ENCODE peak calls at places on chromosomes 5 and 9, in six cellular contexts. H is GM12891, B is HepG2, E is K562, W is GM12878, X is H1. O is an unnamed sample.

GRCh38 chr9:19201899-19202891 is 28.3 kb upstream of the DENND4C start:
- DNase-seq in H (no peak), B (peak), E (no peak), W (no peak), X (no peak), O (no peak)

GRCh38 chr9:92100237-92100911 is 14.8 kb downstream of the SPTLC1 start:
- DNase-seq in H (no peak), B (no peak), E (no peak), W (no peak), X (peak), O (no peak)

GRCh38 chr5:159207616-159208507 is 1.5 kb downstream of the RNF145 start:
- DNase-seq in H (peak), B (peak), E (peak), W (peak), X (no peak), O (peak)

GRCh38 chr9:115442054-115442453 is 324.1 kb upstream of the TNC start:
- DNase-seq in H (no peak), B (no peak), E (no peak), W (no peak), X (no peak), O (no peak)

GRCh38 chr5:124996764-124997077 is 250.3 kb upstream of the ZNF608 start:
- DNase-seq in H (no peak), B (no peak), E (no peak), W (no peak), X (peak), O (no peak)

GRCh38 chr9:108184941-108185340 is 670.8 kb downstream of the ACTL7B start:
- DNase-seq in H (no peak), B (no peak), E (no peak), W (no peak), X (no peak), O (no peak)

GRCh38 chr9:33329117-33329563 is 38.8 kb downstream of the NFX1 start:
- DNase-seq in H (no peak), B (no peak), E (no peak), W (no peak), X (no peak), O (no peak)

GRCh38 chr9:126894052-126894603 is 20.5 kb upstream of the RALGPS1 start:
- DNase-seq in H (no peak), B (no peak), E (no peak), W (no peak), X (no peak), O (no peak)

GRCh38 chr5:1280177-1281037 is 14.5 kb downstream of the TERT start:
- DNase-seq in H (no peak), B (no peak), E (no peak), W (no peak), X (no peak), O (no peak)

GRCh38 chr9:94534901-94535300 is 20.0 kb upstream of the PCAT7 start:
- DNase-seq in H (no peak), B (no peak), E (no peak), W (no peak), X (no peak), O (no peak)

GRCh38 chr5:147727200-147727599 is 55.3 kb downstream of the JAKMIP2 start:
- DNase-seq in H (no peak), B (no peak), E (no peak), W (no peak), X (no peak), O (no peak)

GRCh38 chr9:120659617-120660169 is 54.6 kb downstream of the MEGF9 start:
- DNase-seq in H (no peak), B (no peak), E (no peak), W (no peak), X (no peak), O (no peak)

GRCh38 chr5:125812631-125813030 is 610.6 kb upstream of the GRAMD2B start:
- DNase-seq in H (no peak), B (no peak), E (no peak), W (no peak), X (no peak), O (no peak)

GRCh38 chr9:93575706-93576295 is 583 bp upstream of the PHF2 start:
- DNase-seq in H (peak), B (no peak), E (peak), W (no peak), X (no peak), O (peak)

GRCh38 chr9:116002624-116003023 is 151.0 kb upstream of the PAPPA start:
- DNase-seq in H (no peak), B (no peak), E (no peak), W (no peak), X (no peak), O (no peak)

GRCh38 chr9:93025736-93026135 is 32.8 kb upstream of the SUSD3 start:
- DNase-seq in H (no peak), B (no peak), E (no peak), W (no peak), X (no peak), O (no peak)

GRCh38 chr5:110841137-110841536 is 102.3 kb downstream of the SLC25A46 start:
- DNase-seq in H (no peak), B (no peak), E (no peak), W (no peak), X (no peak), O (no peak)

GRCh38 chr5:156678484-156678883 is 171.6 kb upstream of the PPP1R2B start:
- DNase-seq in H (no peak), B (no peak), E (no peak), W (no peak), X (no peak), O (no peak)

GRCh38 chr5:96745844-96746531 is 61.8 kb downstream of the ERAP1 start:
- DNase-seq in H (no peak), B (no peak), E (no peak), W (no peak), X (no peak), O (no peak)

GRCh38 chr5:121982500-121983261 is 20.9 kb downstream of the SRFBP1 start:
- DNase-seq in H (no peak), B (no peak), E (no peak), W (no peak), X (no peak), O (no peak)

GRCh38 chr9:126061575-126061974 is 265.1 kb upstream of the MVB12B start:
- DNase-seq in H (no peak), B (no peak), E (no peak), W (no peak), X (no peak), O (no peak)

GRCh38 chr5:113292535-113292934 is 142.3 kb downstream of the TSSK1B start:
- DNase-seq in H (no peak), B (no peak), E (no peak), W (no peak), X (no peak), O (no peak)

GRCh38 chr5:35031276-35031675 is 16.5 kb downstream of the AGXT2 start:
- DNase-seq in H (no peak), B (no peak), E (no peak), W (no peak), X (no peak), O (no peak)

GRCh38 chr9:12698293-12698692 is 5.1 kb downstream of the TYRP1 start:
- DNase-seq in H (no peak), B (no peak), E (no peak), W (no peak), X (no peak), O (no peak)

GRCh38 chr9:19876569-19877316 is 87.9 kb upstream of the SLC24A2 start:
- DNase-seq in H (no peak), B (no peak), E (no peak), W (no peak), X (no peak), O (no peak)

GRCh38 chr9:112234779-112235178 is 59.7 kb upstream of the SUSD1 start:
- DNase-seq in H (no peak), B (no peak), E (no peak), W (no peak), X (no peak), O (no peak)

DNA sequence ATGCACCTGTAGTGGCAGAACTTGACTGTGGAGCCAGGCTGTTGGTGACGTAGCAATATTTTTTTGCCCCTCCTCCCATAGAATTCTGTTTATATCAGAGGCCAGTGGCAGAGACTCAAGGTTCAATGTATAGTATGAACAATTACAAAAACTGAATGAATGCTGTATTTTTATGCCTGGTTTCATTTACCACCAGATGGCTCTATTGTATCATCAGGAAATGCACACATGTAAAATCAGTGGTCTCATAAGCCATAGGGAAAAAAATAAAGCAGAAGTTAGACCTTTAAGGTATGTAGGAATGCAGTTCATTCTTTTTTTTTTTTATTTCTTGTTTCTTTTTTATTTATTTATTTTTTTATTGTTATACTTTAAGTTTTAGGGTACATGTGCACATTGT is 43.6 kb downstream of the CCDC192 start:
- DNase-seq in H (no peak), B (no peak), E (no peak), W (no peak), X (no peak), O (no peak)
- TF ChIP-seq TAF1 in H (no peak), B (no peak), E (no peak), W (no peak), X (no peak), O (no peak)

GRCh38 chr9:37961346-37961745 is 57.4 kb upstream of the SLC25A51 start:
- DNase-seq in H (no peak), B (no peak), E (no peak), W (no peak), X (no peak), O (no peak)

GRCh38 chr9:37965116-37965515 is 61.2 kb upstream of the SLC25A51 start:
- DNase-seq in H (no peak), B (no peak), E (no peak), W (no peak), X (no peak), O (no peak)

GRCh38 chr9:37964740-37965081 is 60.8 kb upstream of the SLC25A51 start:
- DNase-seq in H (no peak), B (no peak), E (no peak), W (no peak), X (no peak), O (no peak)

GRCh38 chr9:37966443-37967271 is 62.7 kb upstream of the SLC25A51 start:
- DNase-seq in H (no peak), B (peak), E (no peak), W (no peak), X (no peak), O (no peak)

GRCh38 chr9:37963936-37964739 is 60.2 kb upstream of the SLC25A51 start:
- DNase-seq in H (no peak), B (peak), E (no peak), W (no peak), X (no peak), O (no peak)
- TF ChIP-seq POLR2AphosphoS5 in H (no peak), B (no peak), E (no peak), W (no peak), X (no peak), O (no peak)

DNA sequence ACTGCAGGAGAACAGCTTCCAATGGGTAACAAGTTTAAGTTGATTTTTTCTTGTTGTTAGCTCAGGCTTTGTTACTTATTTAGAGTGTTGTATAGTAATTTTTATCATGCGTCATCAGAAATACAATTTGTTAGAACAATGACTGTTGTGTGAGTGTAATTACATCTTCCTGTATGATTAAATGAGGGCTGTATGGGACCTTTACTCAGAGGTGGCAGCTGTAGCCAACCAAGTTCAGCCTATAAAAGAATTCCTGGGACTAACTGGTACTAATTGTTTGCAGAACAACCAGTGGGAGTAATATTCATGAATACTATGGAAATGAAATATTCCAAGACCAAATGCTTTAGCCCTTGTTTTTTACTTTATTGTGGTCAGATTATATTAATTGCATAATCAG is 30.8 kb upstream of the TJP2 start:
- DNase-seq in H (no peak), B (no peak), E (no peak), W (no peak), X (no peak), O (no peak)
- TF ChIP-seq POLR2A in H (no peak), B (no peak), E (no peak), W (no peak), X (no peak), O (no peak)

DNA sequence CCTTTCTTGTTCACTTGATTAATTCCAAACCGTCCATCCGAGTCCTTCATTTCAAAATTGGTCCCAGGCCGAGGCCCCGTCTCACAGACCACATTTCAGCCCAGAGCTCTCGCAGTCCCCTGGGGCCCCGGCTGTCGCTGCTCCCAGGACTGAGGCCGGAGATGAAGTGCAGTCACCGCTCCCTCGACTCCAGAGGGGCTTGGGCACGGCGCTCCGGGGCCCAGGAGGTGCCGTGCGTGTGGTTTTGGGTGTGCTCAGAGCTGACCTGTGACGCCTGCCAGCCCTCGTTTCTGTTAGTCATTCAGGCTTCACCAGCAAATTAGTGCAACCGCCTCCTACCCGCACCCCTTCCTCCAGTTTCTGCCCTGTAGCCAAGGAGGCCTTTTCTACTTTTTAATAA is 48.7 kb upstream of the PHYKPL start:
- DNase-seq in H (no peak), B (no peak), E (no peak), W (no peak), X (no peak), O (no peak)
- TF ChIP-seq TAF1 in H (no peak), B (no peak), E (no peak), W (no peak), X (no peak), O (no peak)

GRCh38 chr9:87062706-87063105 is 115.4 kb upstream of the GAS1 start:
- DNase-seq in H (no peak), B (no peak), E (no peak), W (no peak), X (no peak), O (no peak)

GRCh38 chr9:87064311-87064710 is 117.0 kb upstream of the GAS1 start:
- DNase-seq in H (no peak), B (no peak), E (no peak), W (no peak), X (no peak), O (no peak)

GRCh38 chr9:87063883-87064282 is 116.6 kb upstream of the GAS1 start:
- DNase-seq in H (no peak), B (no peak), E (no peak), W (no peak), X (no peak), O (no peak)

GRCh38 chr9:87063246-87063645 is 115.9 kb upstream of the GAS1 start:
- DNase-seq in H (no peak), B (no peak), E (no peak), W (no peak), X (no peak), O (no peak)

DNA sequence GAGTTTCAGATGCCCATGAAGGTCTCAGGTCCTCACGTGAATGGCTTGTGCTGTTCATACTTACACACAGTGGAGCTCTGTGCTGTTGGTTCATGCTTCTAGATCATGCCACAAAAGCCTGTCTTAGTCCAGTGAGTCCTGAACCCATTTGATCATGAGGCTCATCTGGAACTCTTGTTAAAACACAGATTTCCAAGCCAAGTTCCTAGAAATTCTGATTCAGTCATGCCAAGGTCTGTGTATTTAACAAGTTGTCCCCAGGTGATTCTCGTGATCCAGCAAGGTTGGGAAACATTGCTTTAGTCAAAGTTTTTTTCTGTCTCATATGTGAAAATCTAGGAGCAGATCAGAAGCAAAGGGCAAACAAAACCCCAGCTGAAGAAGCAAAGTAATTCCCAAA is 112.4 kb upstream of the GAS1 start:
- DNase-seq in H (no peak), B (no peak), E (no peak), W (no peak), X (no peak), O (no peak)
- TF ChIP-seq POLR2AphosphoS5 in H (no peak), B (no peak), E (no peak), W (no peak), X (no peak), O (no peak)

DNA sequence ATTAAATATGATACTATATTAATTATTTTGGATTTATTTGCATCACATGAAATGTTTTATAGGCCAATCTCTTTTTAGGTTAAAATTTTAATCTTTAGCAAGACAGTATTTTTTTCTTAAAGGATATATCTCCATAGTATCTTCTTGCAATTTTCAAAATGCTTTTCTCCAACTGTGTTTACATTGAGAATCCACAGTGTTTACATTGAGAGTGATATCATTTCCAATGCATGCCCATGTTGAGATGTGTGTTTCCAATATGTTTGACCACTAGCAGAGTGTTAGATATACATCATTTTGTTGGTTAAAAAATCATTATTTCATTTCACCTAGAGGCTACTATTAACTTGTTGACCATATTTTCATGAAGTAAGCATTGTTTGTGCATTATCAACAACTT is 17.3 kb downstream of the VCAN start:
- DNase-seq in H (no peak), B (no peak), E (no peak), W (no peak), X (no peak), O (no peak)
- TF ChIP-seq POLR2A in H (no peak), B (no peak), E (no peak), W (no peak), X (no peak), O (no peak)

GRCh38 chr5:167051369-167051768 is 1240.1 kb upstream of the WWC1 start:
- DNase-seq in H (no peak), B (no peak), E (no peak), W (no peak), X (no peak), O (no peak)

GRCh38 chr5:167049043-167049663 is 1242.3 kb upstream of the WWC1 start:
- DNase-seq in H (no peak), B (peak), E (peak), W (no peak), X (no peak), O (no peak)

GRCh38 chr5:167049771-167050567 is 1241.5 kb upstream of the WWC1 start:
- DNase-seq in H (no peak), B (no peak), E (no peak), W (no peak), X (no peak), O (no peak)

DNA sequence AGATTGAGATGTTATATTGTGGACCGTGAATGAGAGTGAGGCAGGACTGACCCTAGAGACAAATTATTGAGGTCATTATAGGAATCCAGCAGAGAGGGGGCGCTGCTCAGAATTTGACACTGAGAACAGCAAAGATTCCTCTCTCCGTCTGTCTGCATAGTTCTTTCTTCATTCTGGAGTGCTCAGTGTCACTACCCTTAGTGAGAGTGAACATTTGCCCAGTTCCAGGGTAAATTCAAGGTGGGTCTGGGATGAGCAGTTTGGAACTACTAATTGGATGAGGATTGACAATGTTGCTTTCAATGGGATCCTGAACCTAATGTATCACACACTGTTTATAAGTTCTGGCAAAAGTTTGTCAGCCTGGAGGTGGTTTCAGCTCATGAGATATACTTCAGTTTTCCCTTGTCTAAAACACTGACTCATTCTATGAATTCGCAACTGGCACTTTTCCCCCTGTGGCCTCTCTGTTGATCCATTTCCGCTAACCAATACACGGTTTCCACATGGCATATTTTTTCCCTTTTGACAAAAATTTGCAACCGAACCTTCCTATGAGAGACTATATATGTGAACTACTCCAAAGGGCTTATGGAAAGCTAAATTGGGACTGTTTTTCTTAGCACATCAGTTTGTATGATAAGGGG is 1240.8 kb upstream of the WWC1 start:
- DNase-seq in H (no peak), B (no peak), E (no peak), W (no peak), X (no peak), O (no peak)
- TF ChIP-seq TAF1 in H (no peak), B (no peak), E (no peak), W (no peak), X (no peak), O (no peak)

GRCh38 chr9:3330792-3331420 is 194.9 kb downstream of the RFX3 start:
- DNase-seq in H (no peak), B (no peak), E (no peak), W (no peak), X (no peak), O (no peak)
- TF ChIP-seq POLR2AphosphoS5 in H (no peak), B (no peak), E (no peak), W (no peak), X (no peak), O (no peak)

DNA sequence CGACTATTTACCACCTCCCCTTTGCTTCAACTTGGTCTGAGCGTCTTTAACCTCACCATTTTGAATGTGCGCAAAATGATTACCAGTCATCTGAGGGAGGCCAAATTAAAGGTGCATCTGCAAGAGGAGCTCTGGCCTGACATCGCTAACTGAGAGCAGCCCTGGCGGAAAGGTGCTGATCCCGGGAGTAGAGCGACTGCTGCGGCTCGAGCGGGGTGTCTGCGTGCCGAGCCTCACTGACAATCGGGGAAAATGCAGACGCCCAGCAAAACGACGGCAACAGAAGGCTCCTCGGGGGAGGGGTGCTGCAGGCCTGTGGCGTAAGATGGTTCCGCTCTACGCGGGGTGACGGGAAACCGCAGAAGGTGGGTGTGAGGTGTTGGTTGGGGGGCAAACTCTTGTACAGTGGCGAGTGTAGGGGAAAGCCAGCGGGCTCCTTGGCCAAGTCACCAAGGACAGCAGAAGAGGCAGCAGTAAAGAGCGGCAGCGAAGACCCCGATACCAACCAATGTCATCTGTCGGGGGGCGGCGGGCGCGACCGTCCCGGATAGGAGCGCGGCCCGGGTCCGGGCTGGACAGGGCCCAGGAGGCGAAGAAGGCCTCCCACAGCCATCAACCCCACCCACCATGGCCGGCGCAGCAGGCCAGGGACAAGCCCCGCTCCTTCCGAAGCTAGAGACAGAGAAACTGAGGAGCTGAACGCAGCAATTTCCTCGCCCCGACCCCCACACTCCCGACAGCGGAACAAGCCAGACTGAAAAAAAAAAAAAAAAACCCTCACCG is 522 bp downstream of the PJA2 start:
- DNase-seq in H (peak), B (peak), E (peak), W (peak), X (no peak), O (peak)
- TF ChIP-seq POLR2A in H (peak), B (peak), E (peak), W (peak), X (no peak), O (peak)

O was measured in GM12892.